ENCODE peak calls at places on chromosomes 1 and 21, in four cellular contexts. One of them, this sample, is unnamed.

GRCh38 chr1:244112646-244113045 is 61.6 kb downstream of the ZBTB18 start:
- DNase-seq in fibroblast of the conjunctiva: peak
- DNase-seq in ACHN: peak
- DNase-seq in endothelial cell: no peak
- DNase-seq in this sample: no peak

GRCh38 chr1:3467096-3468036 is 12.9 kb downstream of the ARHGEF16 start:
- DNase-seq in fibroblast of the conjunctiva: no peak
- DNase-seq in ACHN: no peak
- DNase-seq in endothelial cell: no peak
- DNase-seq in this sample: no peak

GRCh38 chr21:33299181-33299752 is 25.5 kb upstream of the IFNAR1 start:
- DNase-seq in fibroblast of the conjunctiva: no peak
- DNase-seq in ACHN: no peak
- DNase-seq in endothelial cell: no peak
- DNase-seq in this sample: no peak

GRCh38 chr1:212610575-212610967 is 2.0 kb downstream of the ATF3 start:
- DNase-seq in fibroblast of the conjunctiva: no peak
- DNase-seq in endothelial cell: no peak
- DNase-seq in ACHN: no peak
- DNase-seq in this sample: no peak

GRCh38 chr21:33023574-33024277 is 2.0 kb upstream of the OLIG2 start:
- DNase-seq in ACHN: no peak
- DNase-seq in fibroblast of the conjunctiva: no peak
- DNase-seq in endothelial cell: no peak
- DNase-seq in this sample: no peak

GRCh38 chr1:211261229-211261628 is 2.1 kb downstream of the RCOR3 start:
- DNase-seq in fibroblast of the conjunctiva: no peak
- DNase-seq in ACHN: no peak
- DNase-seq in endothelial cell: no peak
- DNase-seq in this sample: no peak

GRCh38 chr21:25647632-25648031 is 8.6 kb downstream of the JAM2 start:
- DNase-seq in ACHN: no peak
- DNase-seq in endothelial cell: no peak
- DNase-seq in fibroblast of the conjunctiva: no peak
- DNase-seq in this sample: no peak

GRCh38 chr1:86416343-86416742 is 7.6 kb upstream of the CLCA2 start:
- DNase-seq in ACHN: no peak
- DNase-seq in fibroblast of the conjunctiva: no peak
- DNase-seq in endothelial cell: no peak
- DNase-seq in this sample: no peak

GRCh38 chr1:153545067-153546055 is at the start of gene S100A4:
- DNase-seq in ACHN: peak
- DNase-seq in fibroblast of the conjunctiva: peak
- DNase-seq in endothelial cell: peak
- DNase-seq in this sample: peak

GRCh38 chr1:18681423-18681835 is 50.8 kb downstream of the PAX7 start:
- DNase-seq in endothelial cell: peak
- DNase-seq in fibroblast of the conjunctiva: no peak
- DNase-seq in ACHN: peak
- DNase-seq in this sample: peak

GRCh38 chr1:181344091-181344490 is 139.2 kb upstream of the CACNA1E start:
- DNase-seq in endothelial cell: no peak
- DNase-seq in fibroblast of the conjunctiva: no peak
- DNase-seq in ACHN: no peak
- DNase-seq in this sample: no peak

This sample was measured in HFF-Myc.